ENCODE peak calls at places on chromosomes 5 and 9, in four cellular contexts. T is neuronal stem cell, P is IMR-90, Z is H9. X is an unnamed sample.

GRCh38 chr9:112404367-112404979 is 24.6 kb downstream of the HSDL2 start:
- DNase-seq in Z (no peak), T (no peak), P (peak; percentile 16), X (peak; percentile 48)

GRCh38 chr5:5140051-5141010 is at the start of gene ADAMTS16:
- DNase-seq in P (no peak), Z (peak; percentile 74), T (peak; percentile 49), X (no peak)

GRCh38 chr9:96383165-96383939 is at the start of gene SLC35D2:
- DNase-seq in Z (peak; percentile 74), T (peak; percentile 37), P (peak; percentile 32), X (peak; percentile 70)

GRCh38 chr5:178990491-178990890 is 4.6 kb downstream of the GRM6 start:
- DNase-seq in T (no peak), Z (no peak), P (no peak), X (no peak)

GRCh38 chr9:108477538-108478006 is 378.2 kb downstream of the ACTL7B start:
- DNase-seq in P (peak; percentile 87), Z (no peak), T (no peak), X (peak; percentile 87)

GRCh38 chr5:55668356-55668755 is 43.8 kb downstream of the SLC38A9 start:
- DNase-seq in T (no peak), P (peak; percentile 91), Z (no peak), X (peak; percentile 92)

GRCh38 chr5:73950441-73950873 is 324.5 kb downstream of the ARHGEF28 start:
- DNase-seq in P (peak; percentile 21), T (no peak), Z (no peak), X (no peak)

GRCh38 chr9:114385412-114386181 is 2.2 kb downstream of the AKNA start:
- DNase-seq in Z (peak; percentile 63), P (peak; percentile 95), T (no peak), X (peak; percentile 95)

GRCh38 chr9:68560131-68560844 is 19.6 kb upstream of the TMEM252 start:
- DNase-seq in P (peak; percentile 84), T (no peak), Z (peak; percentile 86), X (peak; percentile 58)

GRCh38 chr9:114348906-114349482 is 19.3 kb downstream of the ORM2 start:
- DNase-seq in T (peak; percentile 64), Z (peak; percentile 87), P (peak; percentile 99), X (peak; percentile 100)

GRCh38 chr9:4375424-4376195 is 75.7 kb upstream of the GLIS3 start:
- DNase-seq in T (peak; percentile 27), P (peak; percentile 82), Z (no peak), X (peak; percentile 82)

GRCh38 chr9:133037775-133038174 is 7.0 kb downstream of the GTF3C5 start:
- DNase-seq in T (no peak), P (no peak), Z (no peak), X (no peak)

GRCh38 chr9:84383178-84383577 is 42.6 kb upstream of the SLC28A3 start:
- DNase-seq in T (no peak), P (no peak), Z (no peak), X (no peak)

GRCh38 chr5:27818888-27819287 is 780.5 kb upstream of the CDH9 start:
- DNase-seq in Z (no peak), T (no peak), P (no peak), X (peak; percentile 6)

GRCh38 chr5:178304761-178305645 is 72.4 kb upstream of the PHYKPL start:
- DNase-seq in Z (peak; percentile 7), P (no peak), T (no peak), X (no peak)

GRCh38 chr9:119252671-119253299 is 116.5 kb downstream of the BRINP1 start:
- DNase-seq in Z (no peak), T (peak; percentile 27), P (no peak), X (no peak)

GRCh38 chr9:131618071-131618479 is 72.8 kb downstream of the PRRT1B start:
- DNase-seq in P (no peak), Z (no peak), T (no peak), X (peak; percentile 22)

GRCh38 chr5:111277061-111277460 is 52.9 kb downstream of the CAMK4 start:
- DNase-seq in P (no peak), T (no peak), Z (no peak), X (no peak)

GRCh38 chr5:132254321-132254977 is 3.0 kb upstream of the PDLIM4 start:
- DNase-seq in T (no peak), P (no peak), Z (peak; percentile 12), X (no peak)

GRCh38 chr9:129263836-129264235 is 85.8 kb upstream of the IER5L start:
- DNase-seq in Z (no peak), P (no peak), T (no peak), X (no peak)

GRCh38 chr5:10600629-10601245 is 36.9 kb downstream of the ANKRD33B start:
- DNase-seq in P (no peak), Z (no peak), T (no peak), X (no peak)

GRCh38 chr5:106459541-106459940 is 1211.2 kb downstream of the EFNA5 start:
- DNase-seq in T (no peak), Z (no peak), P (no peak), X (no peak)

GRCh38 chr5:106451998-106452397 is 1218.7 kb downstream of the EFNA5 start:
- DNase-seq in T (no peak), P (no peak), Z (no peak), X (peak; percentile 44)

GRCh38 chr5:106454050-106454449 is 1216.7 kb downstream of the EFNA5 start:
- DNase-seq in T (no peak), P (no peak), Z (no peak), X (no peak)

GRCh38 chr5:106454651-106455415 is 1215.9 kb downstream of the EFNA5 start:
- DNase-seq in T (peak; percentile 59), P (peak; percentile 36), Z (peak; percentile 52), X (peak; percentile 47)
- H3K18ac ChIP-seq in T (no peak overlapping the region), P (no peak overlapping the region), Z (no peak overlapping the region), X (no peak overlapping the region)

GRCh38 chr5:40226906-40227305 is 452.8 kb upstream of the PTGER4 start:
- DNase-seq in P (no peak), Z (no peak), T (no peak), X (no peak)

GRCh38 chr5:40224421-40224820 is 455.3 kb upstream of the PTGER4 start:
- DNase-seq in P (peak; percentile 75), Z (no peak), T (no peak), X (no peak)

GRCh38 chr5:40223884-40224402 is 455.8 kb upstream of the PTGER4 start:
- DNase-seq in Z (no peak), T (no peak), P (peak; percentile 96), X (peak; percentile 73)

GRCh38 chr5:40227927-40228326 is 451.8 kb upstream of the PTGER4 start:
- DNase-seq in Z (no peak), P (peak; percentile 33), T (no peak), X (no peak)

DNA sequence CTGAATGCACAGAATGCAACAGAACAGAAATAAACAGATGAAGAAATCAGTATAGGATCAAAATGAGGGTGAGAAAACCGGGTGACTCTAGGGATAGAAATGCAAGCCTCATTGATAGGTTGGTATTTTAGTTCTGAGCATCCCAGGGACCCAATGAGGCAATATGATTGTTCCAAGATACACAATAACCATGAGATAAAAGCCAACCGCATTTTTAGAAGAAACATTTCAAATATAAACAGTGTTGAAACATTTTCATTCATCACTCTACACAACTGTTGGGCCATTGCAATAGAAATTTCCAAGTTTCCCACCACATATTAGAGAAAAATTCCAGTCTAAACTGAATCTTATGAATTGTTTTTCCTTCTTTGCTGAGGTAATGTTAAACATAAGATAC is 452.3 kb upstream of the PTGER4 start:
- DNase-seq in Z (no peak), T (no peak), P (peak; percentile 91), X (no peak)
- H3K18ac ChIP-seq in Z (no peak overlapping the region), T (no peak overlapping the region), P (no peak overlapping the region), X (no peak overlapping the region)

GRCh38 chr5:123428521-123429220 is 5.5 kb upstream of the CEP120 start:
- DNase-seq in Z (no peak), P (no peak), T (no peak), X (no peak)
- H3K18ac ChIP-seq in Z (no peak overlapping the region), P (peak overlapping the region; percentile 69), T (no peak overlapping the region), X (no peak overlapping the region)

DNA sequence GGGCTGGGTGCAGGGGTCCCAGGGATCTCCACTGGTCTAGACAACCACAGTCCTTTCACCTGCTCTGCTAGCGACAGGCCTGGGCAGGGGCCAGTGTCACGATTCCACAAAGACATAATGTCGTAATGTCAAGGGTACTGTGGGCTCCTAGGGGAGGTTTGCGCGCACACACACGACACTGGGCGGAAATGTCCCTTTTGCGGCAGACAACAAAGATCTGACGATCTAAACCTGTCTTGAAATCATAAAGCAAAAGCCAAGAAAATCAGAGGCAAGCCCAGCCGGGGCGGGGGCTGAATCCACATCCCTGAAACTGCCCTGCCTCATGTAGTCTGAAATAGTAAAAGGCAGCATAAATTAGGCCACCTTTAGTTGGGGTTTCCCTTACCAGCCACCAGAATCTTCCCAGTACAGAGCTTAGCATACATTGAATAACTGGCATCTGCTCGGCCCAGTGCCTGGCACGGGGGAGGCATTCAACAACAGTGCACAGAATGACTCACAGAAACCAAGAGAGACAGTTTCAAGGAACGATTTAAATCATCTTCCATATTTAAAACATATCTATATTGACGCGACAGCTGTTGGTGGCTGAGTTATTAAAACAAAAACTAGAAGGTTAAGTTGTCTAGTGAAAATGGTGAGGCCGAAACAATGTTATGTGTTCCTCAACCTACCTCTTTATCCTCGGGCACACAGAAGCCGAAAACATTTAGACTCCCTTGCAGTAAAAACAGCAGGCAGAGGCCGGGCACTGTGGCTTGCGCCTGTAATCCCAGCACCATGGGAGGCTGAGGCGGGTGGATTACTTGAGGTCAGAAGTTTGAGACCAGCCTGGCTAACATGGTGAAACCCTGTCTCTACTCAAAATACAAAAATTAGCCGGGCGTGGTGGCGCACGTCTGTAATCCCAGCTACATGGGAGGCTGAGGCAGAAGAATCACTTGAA is 151.0 kb downstream of the MYO10 start:
- DNase-seq in T (no peak), P (peak; percentile 31), Z (no peak), X (no peak)
- H3K18ac ChIP-seq in T (no peak overlapping the region), P (no peak overlapping the region), Z (no peak overlapping the region), X (no peak overlapping the region)

DNA sequence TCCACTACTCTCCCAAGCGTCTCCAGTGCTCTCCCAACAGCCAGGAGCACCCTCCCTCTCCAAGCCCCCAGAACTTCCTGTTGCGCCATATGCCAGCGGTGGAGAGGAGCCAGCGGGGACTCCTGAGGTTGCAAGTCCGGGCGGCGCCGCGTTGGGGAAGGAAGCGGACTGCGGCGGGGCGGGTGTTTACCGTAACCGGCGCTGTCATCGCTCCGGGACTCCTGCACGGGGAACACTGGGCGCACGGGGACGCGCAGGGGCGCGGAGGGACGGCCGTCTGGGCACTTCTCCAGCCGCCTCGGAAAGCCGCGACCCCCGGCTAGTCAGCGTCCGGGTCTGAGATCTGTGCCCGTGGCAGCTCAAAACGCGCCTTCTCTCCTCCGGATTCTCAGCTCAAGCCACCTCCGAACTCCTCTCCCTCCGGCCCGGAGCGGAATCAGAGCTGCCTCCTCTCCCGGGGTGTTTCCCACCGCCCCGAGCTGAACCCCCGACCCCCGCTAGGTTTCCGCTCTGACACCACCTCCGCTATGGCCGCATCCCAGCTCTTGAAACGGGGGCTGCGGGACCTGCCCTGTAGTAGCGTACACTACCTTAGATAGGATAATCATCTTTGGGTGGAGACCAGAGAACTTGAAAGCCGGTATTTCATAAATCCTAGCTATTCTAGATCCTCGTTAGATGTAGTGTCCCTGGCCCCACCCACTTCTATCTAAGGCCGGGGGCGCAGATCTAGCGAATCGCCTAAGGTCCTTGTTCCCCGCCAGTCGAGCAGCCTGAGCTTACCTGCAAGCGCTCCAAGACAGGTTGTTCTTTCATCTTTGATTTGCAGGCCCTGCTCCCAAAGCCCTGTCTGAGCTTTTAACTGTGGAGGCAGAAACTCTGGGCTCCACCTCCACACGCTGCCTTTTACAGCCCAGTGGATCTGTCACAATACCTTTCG is at the start of gene TRPM6:
- DNase-seq in Z (peak; percentile 78), T (peak; percentile 29), P (peak; percentile 56), X (peak; percentile 77)
- H3K18ac ChIP-seq in Z (no peak within 1 kb of the TSS), T (peak within 1 kb of the TSS; percentile 84), P (no peak within 1 kb of the TSS), X (peak within 1 kb of the TSS; percentile 28)

DNA sequence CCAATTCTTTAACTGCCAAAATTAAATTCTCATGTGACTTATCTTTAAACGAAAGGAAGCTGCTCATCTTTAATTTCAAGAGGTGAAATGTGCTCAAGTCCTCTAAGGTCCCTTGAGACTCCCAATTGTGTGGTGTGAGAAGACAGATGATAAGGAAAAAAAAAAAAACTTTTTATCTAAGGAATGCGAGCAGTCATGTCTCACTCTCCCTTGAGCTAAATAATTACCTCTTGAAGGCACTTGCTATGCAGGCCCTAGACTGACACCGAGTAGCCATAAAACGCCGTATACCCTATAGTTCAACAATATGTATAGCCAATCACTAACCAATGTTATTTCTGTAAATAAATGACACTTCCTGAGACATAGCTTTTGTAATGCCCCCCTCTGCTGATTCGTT is 1.5 kb upstream of the DTWD2 start:
- DNase-seq in Z (no peak), T (no peak), P (no peak), X (no peak)
- H3K18ac ChIP-seq in Z (no peak overlapping the region), T (no peak overlapping the region), P (no peak overlapping the region), X (no peak overlapping the region)